ENCODE peak calls at places on chromosomes 16 and 17, in ten cellular contexts. P is NB4, Q is left lung, K is IMR-90, X is heart left ventricle, I is heart right ventricle, A is sigmoid colon, G is PC-3, T is left ventricle myocardium inferior, B is NT2/D1. Z is an unnamed sample.

GRCh38 chr17:77696720-77697460 is 261.6 kb upstream of the TNRC6C start:
- DNase-seq in P (no peak), Q (no peak), K (no peak), X (peak), I (no peak), A (no peak), G (no peak), T (no peak), B (peak), Z (no peak)

GRCh38 chr16:7849891-7850290 is 517.2 kb downstream of the RBFOX1 start:
- DNase-seq in P (no peak), Q (no peak), K (no peak), X (no peak), I (no peak), A (no peak), G (no peak), T (no peak), B (no peak), Z (no peak)

GRCh38 chr17:45787656-45788055 is 3.5 kb downstream of the CRHR1 start:
- DNase-seq in P (no peak), Q (peak), K (no peak), X (no peak), I (no peak), A (no peak), G (no peak), T (no peak), B (no peak), Z (no peak)

GRCh38 chr17:27840688-27841087 is 40.4 kb upstream of the NOS2 start:
- DNase-seq in P (no peak), Q (no peak), K (no peak), X (no peak), I (no peak), A (no peak), G (no peak), T (no peak), B (no peak), Z (no peak)

GRCh38 chr17:31511176-31511540 is 119.7 kb downstream of the RAB11FIP4 start:
- DNase-seq in P (no peak), Q (no peak), K (no peak), X (peak), I (no peak), A (no peak), G (no peak), T (no peak), B (no peak), Z (no peak)

GRCh38 chr17:66432996-66433556 is 130.7 kb downstream of the PRKCA start:
- DNase-seq in P (peak), Q (no peak), K (peak), X (no peak), I (no peak), A (no peak), G (no peak), T (no peak), B (no peak), Z (no peak)

GRCh38 chr17:30369995-30370394 is 8.7 kb upstream of the CPD start:
- DNase-seq in P (no peak), Q (no peak), K (peak), X (no peak), I (no peak), A (no peak), G (peak), T (no peak), B (no peak), Z (no peak)

GRCh38 chr17:79152636-79153035 is 78.0 kb downstream of the ENGASE start:
- DNase-seq in P (no peak), Q (no peak), K (no peak), X (no peak), I (no peak), A (no peak), G (no peak), T (no peak), B (no peak), Z (no peak)

GRCh38 chr17:7004398-7005253 is 7.8 kb upstream of the RNASEK start:
- DNase-seq in P (peak), Q (no peak), K (peak), X (no peak), I (no peak), A (no peak), G (peak), T (no peak), B (no peak), Z (peak)

GRCh38 chr17:18122991-18123753 is 14.6 kb downstream of the MYO15A start:
- DNase-seq in P (no peak), Q (peak), K (no peak), X (no peak), I (no peak), A (no peak), G (no peak), T (no peak), B (no peak), Z (no peak)

GRCh38 chr17:79423811-79424465 is 186.9 kb downstream of the RBFOX3 start:
- DNase-seq in P (no peak), Q (peak), K (no peak), X (no peak), I (no peak), A (no peak), G (no peak), T (no peak), B (no peak), Z (no peak)

GRCh38 chr17:77190561-77190960 is 49.8 kb downstream of the SEC14L1 start:
- DNase-seq in P (peak), Q (no peak), K (no peak), X (no peak), I (no peak), A (no peak), G (no peak), T (no peak), B (no peak), Z (no peak)

GRCh38 chr16:15639061-15639568 is 3.8 kb downstream of the MARF1 start:
- DNase-seq in P (no peak), Q (no peak), K (no peak), X (no peak), I (no peak), A (no peak), G (no peak), T (no peak), B (no peak), Z (no peak)

GRCh38 chr16:4578961-4579530 is 22.9 kb downstream of the C16orf96 start:
- DNase-seq in P (no peak), Q (no peak), K (no peak), X (no peak), I (no peak), A (no peak), G (no peak), T (no peak), B (no peak), Z (no peak)

GRCh38 chr16:27470567-27471431 is 68.8 kb downstream of the IL21R start:
- DNase-seq in P (no peak), Q (no peak), K (peak), X (peak), I (no peak), A (no peak), G (no peak), T (no peak), B (no peak), Z (no peak)

GRCh38 chr16:70161350-70161749 is 12.2 kb upstream of the CLEC18C start:
- DNase-seq in P (no peak), Q (peak), K (no peak), X (no peak), I (no peak), A (no peak), G (no peak), T (no peak), B (no peak), Z (no peak)

GRCh38 chr17:17613708-17614114 is 22.2 kb upstream of the PEMT start:
- DNase-seq in P (peak), Q (no peak), K (peak), X (peak), I (no peak), A (no peak), G (peak), T (no peak), B (peak), Z (peak)

GRCh38 chr17:50157891-50158290 is 7.4 kb upstream of the PPP1R9B start:
- DNase-seq in P (no peak), Q (no peak), K (no peak), X (no peak), I (no peak), A (no peak), G (no peak), T (no peak), B (no peak), Z (peak)

GRCh38 chr17:50154604-50155003 is 4.1 kb upstream of the PPP1R9B start:
- DNase-seq in P (no peak), Q (no peak), K (no peak), X (no peak), I (no peak), A (no peak), G (no peak), T (no peak), B (no peak), Z (no peak)

GRCh38 chr17:50152736-50153135 is 2.3 kb upstream of the PPP1R9B start:
- DNase-seq in P (no peak), Q (peak), K (no peak), X (no peak), I (no peak), A (no peak), G (no peak), T (no peak), B (no peak), Z (no peak)

GRCh38 chr17:50153650-50154575 is 3.4 kb upstream of the PPP1R9B start:
- DNase-seq in P (no peak), Q (peak), K (no peak), X (peak), I (peak), A (no peak), G (peak), T (peak), B (no peak), Z (no peak)

DNA sequence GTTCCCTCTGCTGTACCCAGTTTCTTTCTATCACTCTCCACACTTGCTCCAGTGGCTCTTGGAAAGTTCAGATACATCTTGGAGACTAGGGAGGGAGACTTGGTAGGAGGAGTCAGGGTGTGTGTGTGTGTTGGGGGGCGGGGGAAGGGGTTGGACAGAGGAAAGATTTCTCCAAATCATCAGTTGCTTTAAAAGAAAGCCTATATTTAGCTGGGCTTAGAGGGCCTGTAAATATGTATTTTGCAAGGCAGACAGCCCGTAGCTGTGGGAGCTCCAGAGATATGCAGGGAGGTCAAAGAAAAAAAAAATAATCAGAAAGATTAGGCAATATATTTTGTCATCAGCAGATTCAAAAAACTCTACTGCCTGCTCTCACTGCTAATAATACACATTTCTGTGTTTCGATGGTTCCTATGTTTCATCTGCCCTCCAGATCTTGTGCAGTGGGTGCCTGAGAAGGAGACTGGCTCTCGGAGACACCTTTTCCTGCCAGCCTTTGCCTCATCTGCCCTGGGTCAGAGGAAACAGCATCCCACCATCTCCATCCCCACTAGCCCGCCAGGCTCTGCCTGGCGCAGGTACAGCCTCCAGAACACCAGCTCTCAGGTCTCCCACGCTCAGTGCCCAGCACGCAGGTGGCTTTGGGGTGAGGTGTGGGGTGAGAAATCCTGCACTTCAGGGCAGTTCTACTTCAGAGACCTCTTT is 4.8 kb upstream of the PPP1R9B start:
- DNase-seq in P (peak), Q (peak), K (peak), X (peak), I (peak), A (no peak), G (no peak), T (no peak), B (no peak), Z (no peak)
- H3K4me3 ChIP-seq in P (no peak), Q (no peak), K (no peak), X (no peak), I (no peak), A (no peak), G (no peak), T (no peak), B (no peak), Z (no peak)

DNA sequence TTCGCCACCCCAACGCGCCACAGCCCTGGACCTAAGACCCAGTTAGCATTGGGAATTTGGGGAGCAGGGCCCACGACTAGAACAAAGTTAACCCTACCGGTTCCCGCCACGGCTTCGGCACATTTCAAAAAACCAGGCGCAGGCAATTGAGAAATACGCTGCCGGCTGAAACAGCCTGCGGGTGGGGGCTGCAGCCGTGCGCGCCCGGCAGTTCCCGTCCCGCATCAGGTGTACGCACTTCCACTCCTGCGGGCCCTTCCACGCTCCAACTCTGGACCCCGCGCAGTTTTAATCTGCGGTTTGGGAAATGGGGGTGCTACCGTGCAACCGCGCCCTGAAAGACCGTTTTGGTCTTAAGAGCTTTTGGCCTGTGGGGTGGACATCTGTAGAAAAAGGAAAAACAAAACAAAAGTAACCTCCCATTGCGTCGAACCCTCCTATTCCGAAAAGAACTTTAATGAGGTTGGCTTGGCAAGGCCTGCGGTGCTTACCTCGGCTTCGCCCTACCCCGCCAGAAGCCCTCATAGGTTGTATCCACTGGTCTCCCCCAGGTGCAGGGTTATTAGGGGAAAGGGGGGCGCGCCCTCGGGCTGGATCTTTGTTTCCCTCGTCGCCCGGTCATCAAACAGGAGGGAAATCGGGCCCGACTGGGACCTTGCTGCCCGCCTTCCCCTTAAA is 7.1 kb downstream of the IRX5 start:
- DNase-seq in P (no peak), Q (no peak), K (no peak), X (no peak), I (no peak), A (no peak), G (no peak), T (no peak), B (no peak), Z (no peak)
- H3K4me3 ChIP-seq in P (no peak), Q (peak), K (no peak), X (peak), I (peak), A (no peak), G (no peak), T (peak), B (peak), Z (no peak)

GRCh38 chr16:74296120-74296464 is 522 bp upstream of the PSMD7 start:
- DNase-seq in P (peak), Q (no peak), K (no peak), X (no peak), I (no peak), A (no peak), G (no peak), T (no peak), B (no peak), Z (no peak)

GRCh38 chr16:74302341-74302740 is 5.7 kb downstream of the PSMD7 start:
- DNase-seq in P (no peak), Q (no peak), K (no peak), X (no peak), I (no peak), A (no peak), G (no peak), T (no peak), B (no peak), Z (no peak)

GRCh38 chr16:74296465-74297295 is at the start of gene PSMD7:
- DNase-seq in P (peak), Q (peak), K (peak), X (peak), I (peak), A (peak), G (peak), T (peak), B (peak), Z (peak)

GRCh38 chr16:74297296-74297665 is 667 bp downstream of the PSMD7 start:
- DNase-seq in P (peak), Q (no peak), K (peak), X (no peak), I (no peak), A (no peak), G (peak), T (no peak), B (no peak), Z (no peak)

DNA sequence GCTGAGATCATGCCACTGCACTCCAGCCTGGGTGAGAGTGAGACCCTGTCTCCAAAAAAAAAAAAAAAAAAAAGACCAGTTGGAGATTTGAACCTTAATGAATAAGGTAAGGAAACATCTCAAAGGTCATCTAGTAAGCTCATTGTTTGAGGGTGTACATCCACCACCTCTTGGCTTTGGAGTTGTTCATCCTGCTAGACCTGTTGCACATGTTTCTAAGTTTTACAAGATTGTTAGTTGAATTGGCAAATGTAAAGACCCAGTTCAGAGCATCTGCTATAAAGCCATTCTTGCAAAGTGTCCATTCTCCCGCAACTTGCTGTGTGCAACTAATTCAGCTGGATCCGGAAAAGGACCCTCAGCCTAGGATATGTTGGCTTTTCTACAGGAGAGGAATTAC is 1.5 kb downstream of the PSMD7 start:
- DNase-seq in P (no peak), Q (no peak), K (no peak), X (no peak), I (no peak), A (no peak), G (peak), T (no peak), B (no peak), Z (no peak)
- H3K4me3 ChIP-seq in P (peak), Q (peak), K (peak), X (peak), I (peak), A (peak), G (peak), T (peak), B (peak), Z (peak)

GRCh38 chr17:44087319-44087718 is 16.8 kb downstream of the G6PC3 start:
- DNase-seq in P (peak), Q (no peak), K (no peak), X (no peak), I (no peak), A (no peak), G (no peak), T (no peak), B (no peak), Z (no peak)
- H3K4me3 ChIP-seq in P (peak), Q (no peak), K (no peak), X (no peak), I (no peak), A (no peak), G (no peak), T (no peak), B (peak), Z (no peak)

GRCh38 chr17:2844386-2844785 is 48.1 kb downstream of the RAP1GAP2 start:
- DNase-seq in P (no peak), Q (no peak), K (peak), X (no peak), I (no peak), A (no peak), G (peak), T (no peak), B (no peak), Z (no peak)
- H3K4me3 ChIP-seq in P (no peak), Q (no peak), K (no peak), X (no peak), I (no peak), A (no peak), G (no peak), T (no peak), B (no peak), Z (no peak)

DNA sequence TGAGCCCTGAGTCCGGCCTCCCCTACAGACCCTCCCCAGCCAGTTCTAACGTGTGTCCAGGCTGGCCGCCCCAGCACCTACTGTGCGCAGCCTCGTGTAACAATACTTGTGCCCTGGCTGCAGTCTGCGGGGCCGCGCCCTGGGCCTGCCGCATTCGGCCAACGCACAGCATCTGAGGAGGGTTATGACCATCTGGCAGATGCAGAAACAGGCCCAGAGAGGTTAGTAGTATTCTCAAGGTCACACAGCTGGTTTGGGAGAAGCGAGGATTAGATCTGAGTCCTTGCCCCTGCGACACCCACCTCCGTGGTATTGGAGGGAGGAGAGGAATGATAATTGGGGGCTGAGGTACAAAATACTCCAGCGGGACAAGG is 997 bp downstream of the RIPOR1 start:
- DNase-seq in P (no peak), Q (peak), K (no peak), X (no peak), I (no peak), A (no peak), G (no peak), T (no peak), B (no peak), Z (no peak)
- H3K4me3 ChIP-seq in P (peak), Q (peak), K (peak), X (peak), I (peak), A (peak), G (peak), T (peak), B (peak), Z (peak)

GRCh38 chr17:5422505-5422904 is 2.5 kb downstream of the RPAIN start:
- DNase-seq in P (no peak), Q (no peak), K (peak), X (no peak), I (no peak), A (no peak), G (peak), T (no peak), B (no peak), Z (no peak)
- H3K4me3 ChIP-seq in P (no peak), Q (no peak), K (no peak), X (no peak), I (no peak), A (no peak), G (no peak), T (no peak), B (no peak), Z (no peak)

GRCh38 chr17:61324540-61324868 is 75.1 kb upstream of the TBX2 start:
- DNase-seq in P (no peak), Q (no peak), K (peak), X (no peak), I (no peak), A (no peak), G (peak), T (no peak), B (no peak), Z (no peak)

GRCh38 chr17:61323696-61324539 is 75.7 kb upstream of the TBX2 start:
- DNase-seq in P (no peak), Q (no peak), K (peak), X (no peak), I (no peak), A (no peak), G (no peak), T (no peak), B (no peak), Z (no peak)

GRCh38 chr17:61325382-61326073 is 74.1 kb upstream of the TBX2 start:
- DNase-seq in P (no peak), Q (no peak), K (peak), X (no peak), I (no peak), A (no peak), G (peak), T (no peak), B (no peak), Z (no peak)

GRCh38 chr17:61328351-61328750 is 71.3 kb upstream of the TBX2 start:
- DNase-seq in P (no peak), Q (no peak), K (no peak), X (no peak), I (no peak), A (no peak), G (no peak), T (no peak), B (no peak), Z (no peak)

DNA sequence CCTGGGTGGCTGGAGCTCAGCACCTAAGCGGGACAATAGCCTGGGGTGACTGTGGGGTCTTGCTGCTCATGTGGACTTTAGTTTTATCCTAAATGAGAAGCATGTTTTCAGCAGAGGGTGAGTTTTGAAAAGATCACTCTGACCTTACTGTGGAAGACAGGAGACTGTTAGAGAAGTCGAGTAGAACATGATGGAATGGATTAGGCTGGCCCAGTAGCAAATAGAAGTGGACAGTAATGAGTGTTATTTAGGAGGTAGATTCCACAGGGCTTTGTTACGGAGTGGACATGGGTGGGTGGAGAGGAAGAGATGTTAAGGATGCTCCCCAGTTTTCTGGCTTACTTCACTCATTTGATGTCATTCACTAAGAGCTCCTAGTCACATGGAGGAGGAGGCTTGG is 73.3 kb upstream of the TBX2 start:
- DNase-seq in P (no peak), Q (no peak), K (no peak), X (no peak), I (no peak), A (no peak), G (no peak), T (no peak), B (no peak), Z (no peak)
- H3K4me3 ChIP-seq in P (no peak), Q (no peak), K (no peak), X (no peak), I (no peak), A (no peak), G (no peak), T (no peak), B (no peak), Z (no peak)

GRCh38 chr17:75878174-75878998 is at the start of gene TRIM47:
- DNase-seq in P (peak), Q (peak), K (peak), X (peak), I (peak), A (peak), G (peak), T (peak), B (no peak), Z (no peak)
- H3K4me3 ChIP-seq in P (no peak), Q (peak), K (peak), X (peak), I (peak), A (peak), G (peak), T (peak), B (peak), Z (no peak)

Z was measured in Jurkat, Clone E6-1.